ENCODE peak calls at places on chromosomes 2 and 18, in seven cellular contexts. Y, D, M, E, O, B and K are unnamed samples.

GRCh38 chr2:221671515-221671914 is 99.4 kb upstream of the EPHA4 start:
- DNase-seq in O (no peak), D (no peak), Y (no peak), M (no peak), E (no peak), B (no peak), K (no peak)

GRCh38 chr2:129806985-129807384 is 172.5 kb upstream of the RAB6C start:
- DNase-seq in B (no peak), D (no peak), O (no peak), Y (no peak), M (no peak), E (no peak), K (no peak)

GRCh38 chr18:65380986-65381385 is 369.8 kb upstream of the CDH7 start:
- DNase-seq in Y (no peak), E (no peak), B (no peak), D (no peak), O (no peak), M (no peak), K (no peak)

GRCh38 chr2:169716229-169716886 is 17.3 kb upstream of the KLHL23 start:
- DNase-seq in B (no peak), M (no peak), Y (no peak), D (no peak), O (no peak), E (no peak), K (no peak)

GRCh38 chr2:60948926-60949579 is 67.7 kb downstream of the REL start:
- DNase-seq in D (no peak), M (no peak), Y (no peak), O (no peak), E (no peak), B (peak; percentile 27), K (no peak)

GRCh38 chr2:80054339-80054675 is 250.2 kb downstream of the LRRTM1 start:
- DNase-seq in D (no peak), Y (no peak), M (no peak), E (peak; percentile 52), O (no peak), B (no peak), K (no peak)

GRCh38 chr2:10981941-10982381 is 70.2 kb downstream of the KCNF1 start:
- DNase-seq in B (no peak), M (no peak), D (peak; percentile 55), O (no peak), Y (no peak), E (no peak), K (no peak)

GRCh38 chr2:237724811-237725478 is 73.6 kb upstream of the RBM44 start:
- DNase-seq in D (no peak), M (no peak), O (no peak), Y (no peak), B (no peak), E (no peak), K (no peak)

GRCh38 chr2:12791906-12792305 is 75.2 kb downstream of the TRIB2 start:
- DNase-seq in Y (no peak), M (no peak), O (no peak), E (no peak), D (no peak), B (no peak), K (no peak)

GRCh38 chr2:23467618-23468017 is 82.6 kb downstream of the KLHL29 start:
- DNase-seq in Y (peak; percentile 55), M (no peak), O (no peak), B (no peak), D (peak; percentile 48), E (no peak), K (no peak)

GRCh38 chr18:76169733-76170132 is 325.3 kb downstream of the ZNF516 start:
- DNase-seq in B (no peak), E (no peak), O (no peak), D (no peak), Y (no peak), M (no peak), K (no peak)

GRCh38 chr2:154794328-154794870 is 95.9 kb downstream of the KCNJ3 start:
- DNase-seq in D (no peak), O (no peak), Y (no peak), E (no peak), B (no peak), M (no peak), K (no peak)

GRCh38 chr2:2187196-2187595 is 143.9 kb downstream of the MYT1L start:
- DNase-seq in O (no peak), D (no peak), B (no peak), M (no peak), Y (no peak), E (no peak), K (no peak)

GRCh38 chr2:113219525-113219888 is 45.7 kb downstream of the PSD4 start:
- DNase-seq in B (no peak), M (no peak), E (no peak), O (no peak), Y (no peak), D (no peak), K (no peak)

GRCh38 chr2:239236043-239236807 is 164.6 kb downstream of the HDAC4 start:
- DNase-seq in M (no peak), D (peak; percentile 61), E (no peak), Y (peak; percentile 68), B (no peak), O (no peak), K (no peak)

GRCh38 chr2:38515155-38516074 is 87.3 kb downstream of the HNRNPLL start:
- DNase-seq in E (peak; percentile 84), B (no peak), Y (peak; percentile 94), D (no peak), O (no peak), M (no peak), K (no peak)

GRCh38 chr2:133561045-133561852 is 7.0 kb downstream of the NCKAP5 start:
- DNase-seq in O (peak; percentile 70), M (peak; percentile 30), D (no peak), Y (no peak), E (no peak), B (peak; percentile 27), K (no peak)

GRCh38 chr2:23698116-23698732 is 228.7 kb downstream of the ATAD2B start:
- DNase-seq in D (no peak), O (no peak), B (no peak), E (no peak), M (no peak), Y (peak; percentile 11), K (no peak)

GRCh38 chr2:221380686-221381085 is 191.4 kb downstream of the EPHA4 start:
- DNase-seq in M (no peak), Y (no peak), E (no peak), O (no peak), B (no peak), D (no peak), K (no peak)

GRCh38 chr2:152167070-152167469 is 8.5 kb downstream of the STAM2 start:
- DNase-seq in Y (no peak), O (no peak), M (no peak), D (no peak), B (no peak), E (no peak), K (no peak)

GRCh38 chr2:124838426-124838825 is 813.3 kb downstream of the CNTNAP5 start:
- DNase-seq in E (no peak), O (no peak), B (no peak), M (no peak), Y (no peak), D (no peak), K (no peak)

GRCh38 chr2:204533629-204534370 is 11.5 kb upstream of the PARD3B start:
- DNase-seq in B (no peak), E (no peak), O (peak; percentile 33), D (no peak), Y (no peak), M (no peak), K (no peak)

GRCh38 chr2:152646264-152646663 is 71.0 kb downstream of the PRPF40A start:
- DNase-seq in Y (no peak), E (no peak), D (no peak), O (no peak), M (no peak), B (no peak), K (no peak)

GRCh38 chr18:44635546-44635945 is 45.1 kb upstream of the SETBP1 start:
- DNase-seq in Y (no peak), E (no peak), M (no peak), B (no peak), O (no peak), D (no peak), K (no peak)
- H3K27ac ChIP-seq in Y (no peak overlapping the region), E (no peak overlapping the region), M (no peak overlapping the region), B (no peak overlapping the region), O (no peak overlapping the region), D (no peak overlapping the region), K (no peak overlapping the region)

DNA sequence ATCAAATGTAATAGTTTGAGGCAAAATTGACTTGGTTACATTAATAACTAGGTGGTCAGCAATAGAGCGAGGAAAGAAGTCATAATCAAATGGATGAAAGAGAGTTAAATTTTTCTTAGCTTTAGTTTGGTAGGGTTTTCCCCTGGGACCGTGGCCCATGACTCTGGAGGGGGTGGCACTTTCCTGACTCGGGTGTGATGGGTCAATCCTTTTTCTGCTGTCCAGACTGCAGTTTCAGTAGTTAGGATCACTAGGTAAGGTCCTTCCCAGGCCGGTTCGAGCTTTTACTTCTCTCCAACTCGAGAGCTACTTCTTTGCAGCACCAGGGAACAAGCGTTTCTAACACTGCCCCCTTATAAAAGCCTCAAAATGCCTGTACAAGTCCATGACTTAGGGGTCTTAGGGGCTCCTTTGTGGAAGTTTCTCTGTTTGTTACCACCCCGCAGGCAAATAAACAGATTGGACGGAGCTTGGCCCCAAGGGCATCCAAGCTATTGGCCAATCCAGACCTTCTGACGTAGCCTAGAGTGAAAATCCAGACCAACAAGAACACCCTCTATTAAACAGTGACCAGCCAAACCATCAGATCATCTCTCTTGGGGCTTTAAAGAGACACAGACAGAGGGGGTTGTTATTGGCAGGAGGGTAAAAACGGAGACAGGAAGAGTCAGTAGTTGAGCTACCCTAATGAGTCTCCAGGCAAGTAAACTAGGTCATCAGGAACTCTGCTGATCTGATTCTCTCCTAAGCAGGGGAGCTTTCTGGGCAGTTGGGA is 9.4 kb upstream of the CEP68 start:
- DNase-seq in Y (no peak), B (no peak), E (no peak), O (no peak), D (no peak), M (no peak), K (no peak)
- H3K27ac ChIP-seq in Y (no peak overlapping the region), B (no peak overlapping the region), E (no peak overlapping the region), O (no peak overlapping the region), D (no peak overlapping the region), M (no peak overlapping the region), K (no peak overlapping the region)

GRCh38 chr2:86223682-86224560 is 24.7 kb downstream of the MRPL35 start:
- DNase-seq in Y (peak; percentile 78), M (no peak), O (no peak), D (no peak), E (no peak), B (no peak), K (no peak)
- H3K27ac ChIP-seq in Y (peak overlapping the region; percentile 91), M (no peak overlapping the region), O (no peak overlapping the region), D (no peak overlapping the region), E (no peak overlapping the region), B (no peak overlapping the region), K (no peak overlapping the region)

GRCh38 chr2:97730245-97730644 is 16.9 kb downstream of the ZAP70 start:
- DNase-seq in D (peak; percentile 14), O (no peak), B (no peak), Y (no peak), M (no peak), E (no peak), K (no peak)

GRCh38 chr2:97727296-97727695 is 13.9 kb downstream of the ZAP70 start:
- DNase-seq in M (no peak), Y (no peak), E (no peak), D (peak; percentile 31), O (no peak), B (no peak), K (no peak)

GRCh38 chr2:97726311-97727064 is 13.1 kb downstream of the ZAP70 start:
- DNase-seq in E (no peak), B (no peak), M (no peak), O (no peak), Y (no peak), D (peak; percentile 21), K (no peak)

GRCh38 chr2:97724946-97725688 is 11.7 kb downstream of the ZAP70 start:
- DNase-seq in O (no peak), E (no peak), M (no peak), B (no peak), Y (no peak), D (peak; percentile 63), K (no peak)

GRCh38 chr2:97728091-97728596 is 14.8 kb downstream of the ZAP70 start:
- DNase-seq in D (peak; percentile 46), E (no peak), Y (peak; percentile 62), O (no peak), M (no peak), B (no peak), K (no peak)
- H3K27ac ChIP-seq in D (no peak overlapping the region), E (no peak overlapping the region), Y (peak overlapping the region; percentile 14), O (no peak overlapping the region), M (no peak overlapping the region), B (no peak overlapping the region), K (peak overlapping the region; percentile 21)